ENCODE peak calls at places on chromosomes 11 and 22, in eight cellular contexts. O is activated CD4-positive, alpha-beta T cell treated with anti-CD3 and anti-CD28 coated beads for 4 hours; W is Jurkat, Clone E6-1; Q is WTC11; A is iris pigment epithelial cell; D is ELR; F is activated CD4-positive, CD25-positive, alpha-beta regulatory T cell treated with anti-CD3 and anti-CD28 coated beads, Interleukin-2, amount 50 U/mL, for 16 hours; R is endothelial cell of umbilical vein. T is an unnamed sample.

GRCh38 chr22:48834404-48834803 is 993.3 kb downstream of the BRD1 start:
- DNase-seq in R (no peak), W (no peak), A (no peak), Q (no peak), O (no peak), D (no peak), F (no peak), T (no peak)

GRCh38 chr11:15793032-15793996 is 563.0 kb downstream of the SOX6 start:
- DNase-seq in O (no peak), D (peak; percentile 60), F (no peak), A (peak; percentile 64), W (no peak), R (peak; percentile 9), Q (no peak), T (no peak)

GRCh38 chr11:313304-313786 is 495 bp upstream of the IFITM1 start:
- DNase-seq in R (no peak), F (no peak), W (no peak), A (no peak), Q (no peak), O (no peak), D (no peak), T (no peak)

GRCh38 chr11:128941573-128942271 is 949 bp downstream of the TP53AIP1 start:
- DNase-seq in O (no peak), F (no peak), R (no peak), W (no peak), Q (no peak), A (no peak), D (no peak), T (no peak)

GRCh38 chr11:122741613-122742012 is 86.1 kb downstream of the UBASH3B start:
- DNase-seq in R (no peak), F (no peak), D (no peak), Q (no peak), W (no peak), A (peak; percentile 45), O (no peak), T (no peak)

GRCh38 chr11:8310743-8311298 is 47.1 kb upstream of the LMO1 start:
- DNase-seq in R (no peak), W (no peak), D (no peak), Q (peak; percentile 28), O (no peak), F (no peak), A (no peak), T (no peak)

GRCh38 chr11:91686700-91687099 is 537.9 kb upstream of the FAT3 start:
- DNase-seq in D (no peak), R (no peak), A (no peak), W (no peak), Q (no peak), O (no peak), F (no peak), T (no peak)

GRCh38 chr11:121630041-121630440 is 177.3 kb upstream of the SORL1-AS1 start:
- DNase-seq in F (no peak), O (no peak), D (peak; percentile 79), Q (no peak), R (peak; percentile 83), W (no peak), A (peak; percentile 93), T (no peak)

GRCh38 chr11:316891-317291 is 3.1 kb downstream of the IFITM1 start:
- DNase-seq in A (no peak), O (no peak), D (no peak), W (no peak), Q (no peak), F (no peak), R (no peak), T (no peak)

T was measured in WERI-Rb-1.